ENCODE peak calls at places on chromosome 17, in six cellular contexts. J is body of pancreas, L is PC-3, T is Caco-2, H is SK-N-SH, B is mesendoderm. K is an unnamed sample.

GRCh38 chr17:44233582-44233981 is 14.1 kb upstream of the UBTF start:
- DNase-seq in H (no peak), J (no peak), T (no peak), L (no peak), B (no peak), K (no peak)

GRCh38 chr17:33511670-33512069 is 218.6 kb upstream of the ASIC2 start:
- DNase-seq in T (no peak), H (no peak), L (no peak), J (no peak), B (no peak), K (no peak)

GRCh38 chr17:81731271-81731670 is 19.2 kb downstream of the SLC25A10 start:
- DNase-seq in J (no peak), H (no peak), B (no peak), T (no peak), L (no peak), K (no peak)

GRCh38 chr17:77822302-77823030 is 136.0 kb upstream of the TNRC6C start:
- DNase-seq in T (no peak), H (no peak), J (no peak), L (no peak), B (no peak), K (no peak)

GRCh38 chr17:77936881-77937280 is 21.6 kb upstream of the TNRC6C start:
- DNase-seq in H (no peak), J (no peak), T (no peak), L (no peak), B (no peak), K (no peak)

GRCh38 chr17:50665838-50666237 is 31.2 kb downstream of the ABCC3 start:
- DNase-seq in L (no peak), J (no peak), T (no peak), H (no peak), B (peak; percentile 79), K (no peak)

GRCh38 chr17:9875441-9875840 is 29.6 kb downstream of the RCVRN start:
- DNase-seq in B (peak; percentile 58), H (no peak), T (no peak), J (no peak), L (peak; percentile 79), K (no peak)

GRCh38 chr17:1813088-1813487 is 16.6 kb downstream of the SMYD4 start:
- DNase-seq in T (no peak), H (no peak), B (no peak), L (peak; percentile 33), J (no peak), K (no peak)

GRCh38 chr17:14690704-14691103 is 389.8 kb downstream of the HS3ST3B1 start:
- DNase-seq in H (no peak), T (no peak), L (no peak), J (no peak), B (no peak), K (no peak)

GRCh38 chr17:4152471-4152870 is 9.5 kb downstream of the CYB5D2 start:
- DNase-seq in T (no peak), L (peak; percentile 48), B (no peak), J (no peak), H (no peak), K (no peak)

GRCh38 chr17:228223-228615 is 46.8 kb upstream of the DOC2B start:
- DNase-seq in B (no peak), J (no peak), T (no peak), L (no peak), H (no peak), K (no peak)

GRCh38 chr17:14737984-14738651 is 437.2 kb downstream of the HS3ST3B1 start:
- DNase-seq in B (peak; percentile 57), J (peak; percentile 62), L (peak; percentile 99), T (peak; percentile 20), H (no peak), K (no peak)

GRCh38 chr17:511001-511690 is 158.5 kb upstream of the RPH3AL start:
- DNase-seq in H (no peak), B (no peak), L (no peak), T (no peak), J (no peak), K (no peak)

DNA sequence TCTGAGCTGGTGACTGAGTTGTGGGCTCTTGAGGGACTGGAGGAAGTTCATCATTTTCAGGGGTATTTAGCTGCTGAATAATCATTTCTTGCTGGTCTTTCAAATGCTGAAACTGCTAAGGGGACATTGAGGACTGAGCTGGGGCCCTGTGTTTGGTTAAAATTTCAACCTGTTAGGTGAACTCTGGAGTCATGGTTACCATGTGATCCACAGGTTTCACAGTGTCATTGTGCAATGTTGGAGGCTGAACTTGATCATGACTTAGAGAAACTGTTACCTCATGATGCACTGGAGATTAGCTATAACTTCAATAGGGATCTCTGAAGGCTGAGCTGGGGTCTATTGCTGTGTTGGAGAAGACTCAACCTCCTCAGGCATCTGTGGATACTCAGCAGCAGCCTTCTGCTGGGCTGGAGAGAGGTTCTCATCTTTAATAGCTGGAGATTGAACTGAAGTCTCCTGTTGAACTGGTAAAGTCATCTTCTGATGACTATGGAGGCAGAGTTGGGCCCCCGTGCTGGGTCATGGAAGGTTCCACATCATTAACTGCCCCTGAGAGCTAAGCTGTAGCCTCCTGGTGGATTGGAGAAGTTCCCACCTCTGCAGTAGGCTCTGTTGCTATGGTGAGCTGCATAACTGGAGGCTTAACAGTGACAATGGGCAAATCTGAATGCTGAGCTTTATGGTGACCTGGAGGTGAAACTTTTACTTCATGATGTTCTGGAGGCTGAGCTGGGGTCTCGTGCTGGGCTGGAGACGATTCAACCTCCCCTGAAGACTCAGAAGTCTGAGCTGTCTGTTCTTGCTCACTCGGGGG is 15.2 kb downstream of the RDM1 start:
- DNase-seq in T (no peak), L (no peak), J (no peak), B (peak; percentile 19), H (no peak), K (no peak)
- H3K27me3 ChIP-seq in T (no peaks in the 10 kb centered on the region), L (no peaks in the 10 kb centered on the region), J (no peaks in the 10 kb centered on the region), B (no peaks in the 10 kb centered on the region), H (no peaks in the 10 kb centered on the region), K (no peaks in the 10 kb centered on the region)

GRCh38 chr17:68592667-68593330 is 8.4 kb downstream of the FAM20A start:
- DNase-seq in H (no peak), L (no peak), T (no peak), J (no peak), B (no peak), K (no peak)

GRCh38 chr17:68591583-68591982 is 9.6 kb downstream of the FAM20A start:
- DNase-seq in L (peak; percentile 50), J (peak; percentile 68), T (no peak), H (no peak), B (peak; percentile 67), K (no peak)

GRCh38 chr17:68594552-68594951 is 6.6 kb downstream of the FAM20A start:
- DNase-seq in L (no peak), J (no peak), B (no peak), T (no peak), H (no peak), K (no peak)

GRCh38 chr17:68593331-68593710 is 7.8 kb downstream of the FAM20A start:
- DNase-seq in J (no peak), L (no peak), H (peak; percentile 32), T (no peak), B (no peak), K (no peak)

DNA sequence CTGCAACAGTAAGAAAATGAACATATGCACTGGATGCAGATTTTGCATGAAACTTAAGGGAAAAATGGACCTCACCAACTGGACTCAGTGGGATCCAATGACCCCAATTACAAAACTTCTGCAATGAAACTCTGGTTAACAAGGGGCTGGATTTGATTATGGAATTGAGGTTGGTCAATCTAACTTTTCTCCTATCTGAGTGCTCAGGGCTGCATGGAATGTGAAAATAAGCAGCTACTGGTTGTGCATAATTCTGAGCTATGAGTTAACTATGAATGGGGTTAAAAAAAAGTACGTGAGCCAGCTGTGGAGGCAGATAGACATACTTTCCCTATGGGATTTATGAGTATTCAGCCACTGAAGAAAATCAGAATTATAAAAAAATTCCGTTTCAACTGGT is 9.2 kb downstream of the FAM20A start:
- DNase-seq in T (no peak), H (no peak), J (no peak), L (no peak), B (no peak), K (no peak)
- H3K4me1 ChIP-seq in T (no peaks in the 10 kb centered on the region), H (no peaks in the 10 kb centered on the region), J (no peaks in the 10 kb centered on the region), L (no peaks in the 10 kb centered on the region), B (peaks cover 5% of the 10 kb centered on the region), K (no peaks in the 10 kb centered on the region)

GRCh38 chr17:7437369-7437863 is 1.9 kb upstream of the FGF11 start:
- DNase-seq in T (no peak), B (no peak), L (no peak), J (no peak), H (no peak), K (no peak)
- H3K4me3 ChIP-seq in T (peak overlapping the region; percentile 28), B (peak overlapping the region; percentile 39), L (peak overlapping the region; percentile 71), J (no peak overlapping the region), H (peak overlapping the region; percentile 14), K (peak overlapping the region; percentile 22)

GRCh38 chr17:63998050-63998720 is at the start of gene PRR29:
- DNase-seq in H (peak; percentile 100), L (peak; percentile 72), B (peak; percentile 85), J (peak; percentile 80), T (peak; percentile 83), K (peak; percentile 47)

GRCh38 chr17:63998721-63999679 is 849 bp downstream of the PRR29 start:
- DNase-seq in J (no peak), T (no peak), H (peak; percentile 65), B (no peak), L (no peak), K (no peak)

GRCh38 chr17:63997341-63998048 is 656 bp upstream of the PRR29 start:
- DNase-seq in H (peak; percentile 20), T (no peak), J (no peak), L (no peak), B (peak; percentile 54), K (no peak)

GRCh38 chr17:63995626-63996025 is 2.5 kb upstream of the PRR29 start:
- DNase-seq in J (no peak), T (no peak), B (no peak), L (no peak), H (peak; percentile 7), K (no peak)

GRCh38 chr17:63996430-63997182 is 1.5 kb upstream of the PRR29 start:
- DNase-seq in B (no peak), J (no peak), T (no peak), H (no peak), L (no peak), K (no peak)
- H3K27me3 ChIP-seq in B (no peaks in the 10 kb centered on the region), J (no peaks in the 10 kb centered on the region), T (no peaks in the 10 kb centered on the region), H (peaks cover 35% of the 10 kb centered on the region), L (peaks cover 18% of the 10 kb centered on the region), K (peaks cover 24% of the 10 kb centered on the region)

GRCh38 chr17:17696075-17696474 is 14.8 kb downstream of the RAI1 start:
- DNase-seq in B (no peak), T (no peak), J (no peak), L (no peak), H (no peak), K (no peak)

GRCh38 chr17:17698869-17699351 is 17.7 kb downstream of the RAI1 start:
- DNase-seq in J (no peak), T (no peak), B (no peak), H (no peak), L (no peak), K (no peak)

GRCh38 chr17:17696871-17697633 is 15.8 kb downstream of the RAI1 start:
- DNase-seq in H (no peak), T (no peak), J (peak; percentile 59), B (no peak), L (peak; percentile 47), K (no peak)

GRCh38 chr17:17700251-17700969 is 19.2 kb downstream of the RAI1 start:
- DNase-seq in L (no peak), H (no peak), J (peak; percentile 35), T (no peak), B (peak; percentile 65), K (no peak)

GRCh38 chr17:17698371-17698770 is 17.1 kb downstream of the RAI1 start:
- DNase-seq in T (no peak), H (no peak), B (no peak), L (no peak), J (no peak), K (no peak)
- H3K4me1 ChIP-seq in T (peaks cover 14% of the 10 kb centered on the region), H (peaks cover 52% of the 10 kb centered on the region), B (peaks cover 20% of the 10 kb centered on the region), L (peaks cover 40% of the 10 kb centered on the region), J (peaks cover 90% of the 10 kb centered on the region), K (peaks cover 18% of the 10 kb centered on the region)

K was measured in HAP-1.